ENCODE peak calls at places on chromosomes 16 and 17, in four cellular contexts. L is ovary, Y is GM12878, A is transverse colon. J is an unnamed sample.

GRCh38 chr17:81287155-81287554 is 8.0 kb downstream of the SLC38A10 start:
- DNase-seq in A (no peak), Y (no peak), L (no peak), J (no peak)

GRCh38 chr17:8176998-8177731 is 985 bp upstream of the TMEM107 start:
- DNase-seq in A (no peak), Y (no peak), L (no peak), J (no peak)

GRCh38 chr16:70593544-70593943 is 52.8 kb upstream of the IL34 start:
- DNase-seq in A (no peak), Y (no peak), L (no peak), J (no peak)

GRCh38 chr16:7547736-7548135 is 215.1 kb downstream of the RBFOX1 start:
- DNase-seq in Y (no peak), L (no peak), A (no peak), J (no peak)

GRCh38 chr17:48555616-48556533 is 11.0 kb upstream of the HOXB2 start:
- DNase-seq in A (no peak), Y (no peak), L (no peak), J (peak; percentile 83)

GRCh38 chr17:11240041-11240801 is 792 bp upstream of the SHISA6 start:
- DNase-seq in Y (no peak), A (peak; percentile 15), L (no peak), J (no peak)

GRCh38 chr16:11487289-11487688 is 99.4 kb downstream of the LITAF start:
- DNase-seq in L (no peak), Y (no peak), A (no peak), J (no peak)

GRCh38 chr16:23424292-23424958 is 28.6 kb downstream of the COG7 start:
- DNase-seq in Y (no peak), A (peak; percentile 84), L (peak; percentile 37), J (peak; percentile 90)

GRCh38 chr16:24988593-24989338 is 26.4 kb downstream of the ARHGAP17 start:
- DNase-seq in L (no peak), Y (no peak), A (peak; percentile 81), J (peak; percentile 49)

GRCh38 chr17:66381701-66382362 is 79.4 kb downstream of the PRKCA start:
- DNase-seq in Y (no peak), A (no peak), L (peak; percentile 66), J (no peak)

GRCh38 chr16:74760007-74760767 is 14.4 kb downstream of the FA2H start:
- DNase-seq in L (no peak), Y (no peak), A (no peak), J (peak; percentile 85)

GRCh38 chr17:80312621-80313135 is 52.0 kb downstream of the RNF213 start:
- DNase-seq in L (no peak), Y (no peak), A (no peak), J (no peak)

GRCh38 chr16:72099377-72099818 is 5.8 kb downstream of the DHX38 start:
- DNase-seq in Y (peak; percentile 13), L (no peak), A (peak; percentile 27), J (peak; percentile 76)

GRCh38 chr16:68754117-68754792 is 17.2 kb downstream of the CDH1 start:
- DNase-seq in A (peak; percentile 72), Y (no peak), L (no peak), J (no peak)

GRCh38 chr17:16121915-16122314 is 93.4 kb downstream of the NCOR1 start:
- DNase-seq in A (no peak), Y (no peak), L (no peak), J (no peak)

GRCh38 chr17:61395409-61395982 is 4.1 kb upstream of the TBX2 start:
- DNase-seq in A (no peak), L (no peak), Y (no peak), J (no peak)

GRCh38 chr17:37752482-37752881 is 7.6 kb upstream of the HNF1B start:
- DNase-seq in A (no peak), Y (no peak), L (no peak), J (peak; percentile 80)

GRCh38 chr16:65121870-65122723 is at the start of gene CDH11:
- DNase-seq in L (peak; percentile 93), Y (no peak), A (peak; percentile 38), J (no peak)

GRCh38 chr16:59993101-59993500 is 1259.0 kb upstream of the GOT2 start:
- DNase-seq in Y (no peak), A (no peak), L (no peak), J (peak; percentile 51)

GRCh38 chr17:2822358-2822757 is 26.1 kb downstream of the RAP1GAP2 start:
- DNase-seq in A (no peak), L (no peak), Y (no peak), J (no peak)

GRCh38 chr17:15261818-15262290 is 3.3 kb downstream of the PMP22 start:
- DNase-seq in L (peak; percentile 43), Y (no peak), A (peak; percentile 20), J (peak; percentile 61)

GRCh38 chr16:17416461-17417221 is 54.1 kb downstream of the XYLT1 start:
- DNase-seq in L (no peak), A (peak; percentile 60), Y (peak; percentile 89), J (no peak)

GRCh38 chr17:29784661-29785060 is 145.4 kb downstream of the SSH2 start:
- DNase-seq in L (no peak), A (no peak), Y (no peak), J (peak; percentile 16)

GRCh38 chr17:18981642-18982424 is 22.7 kb downstream of the FAM83G start:
- DNase-seq in Y (no peak), L (no peak), A (peak; percentile 92), J (peak; percentile 82)

GRCh38 chr17:28524476-28525415 is 18.6 kb downstream of the FOXN1 start:
- DNase-seq in L (no peak), Y (no peak), A (peak; percentile 61), J (peak; percentile 56)

GRCh38 chr17:5832886-5833285 is 237.3 kb upstream of the WSCD1 start:
- DNase-seq in Y (no peak), L (no peak), A (no peak), J (peak; percentile 62)

GRCh38 chr17:11122908-11123307 is 118.1 kb upstream of the SHISA6 start:
- DNase-seq in L (no peak), A (peak; percentile 33), Y (no peak), J (no peak)

GRCh38 chr16:21565816-21566669 is 33.3 kb upstream of the METTL9 start:
- DNase-seq in Y (no peak), A (peak; percentile 5), L (no peak), J (no peak)
- TF ChIP-seq EP300 in Y (no peak), A (no peak), L (no peak), J (no peak)

GRCh38 chr17:64172510-64172909 is 42.6 kb upstream of the ERN1 start:
- DNase-seq in A (no peak), Y (no peak), L (no peak), J (no peak)

GRCh38 chr17:64177346-64178010 is 47.5 kb upstream of the ERN1 start:
- DNase-seq in A (no peak), Y (no peak), L (no peak), J (no peak)

GRCh38 chr17:64173646-64174045 is 43.7 kb upstream of the ERN1 start:
- DNase-seq in Y (no peak), L (no peak), A (no peak), J (no peak)

GRCh38 chr17:64176556-64176955 is 46.6 kb upstream of the ERN1 start:
- DNase-seq in A (no peak), L (no peak), Y (no peak), J (no peak)

DNA sequence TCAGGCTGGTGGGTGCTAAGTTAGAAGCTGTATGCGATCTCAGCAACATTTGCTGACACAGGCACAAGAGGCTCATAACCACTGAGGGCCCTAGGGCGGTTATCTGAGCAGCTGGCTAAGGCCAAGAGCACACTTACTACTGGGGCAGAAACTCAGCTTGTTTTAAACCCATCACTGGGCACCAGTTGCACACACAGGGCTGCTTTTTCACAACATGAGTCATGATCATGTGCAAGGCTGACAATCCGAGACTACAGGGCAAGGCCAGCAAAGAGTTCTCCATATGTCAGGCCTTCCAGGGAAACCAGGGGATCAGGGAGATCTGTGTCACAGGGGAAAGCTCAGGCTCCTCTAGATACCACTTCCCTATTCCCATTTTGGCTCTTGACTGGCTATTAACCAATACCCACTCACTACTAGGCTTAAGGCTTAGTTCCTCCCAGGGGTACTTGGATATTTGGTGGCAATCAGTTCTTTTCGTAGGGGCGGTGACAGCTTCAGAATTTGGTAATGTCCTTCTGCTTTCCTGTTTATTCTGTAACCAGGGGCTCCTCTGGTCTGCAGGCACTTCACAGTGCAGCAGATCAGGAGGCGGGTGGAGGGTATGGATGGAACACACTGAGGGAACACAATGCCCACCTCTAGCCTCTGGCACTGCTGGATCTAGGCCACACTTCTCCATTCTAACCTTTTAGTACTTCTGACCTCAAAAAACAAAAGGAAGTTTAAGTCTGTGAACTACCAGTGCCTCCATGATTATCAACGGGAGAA is 44.9 kb upstream of the ERN1 start:
- DNase-seq in A (no peak), L (no peak), Y (no peak), J (no peak)
- TF ChIP-seq EP300 in A (no peak), L (no peak), Y (no peak), J (no peak)

DNA sequence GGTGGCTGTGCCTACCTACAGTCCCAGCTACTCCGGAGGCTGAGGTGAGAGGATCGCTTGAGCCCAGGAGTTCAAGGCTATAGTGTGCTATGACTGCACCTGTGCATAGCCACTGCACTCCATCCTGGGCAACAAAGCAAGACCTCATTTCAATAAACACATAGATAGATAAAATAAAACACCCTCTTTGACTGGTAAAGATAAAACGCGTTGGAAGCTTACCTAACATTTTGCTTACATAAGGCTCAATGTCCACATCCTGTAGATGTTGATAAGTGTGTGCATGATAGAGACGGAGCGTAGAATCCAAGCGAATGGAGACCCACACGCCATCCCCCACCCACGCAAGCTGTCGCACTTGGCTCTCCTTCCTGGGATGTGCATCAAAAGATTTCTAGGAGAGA is 113.4 kb upstream of the TOB1 start:
- DNase-seq in L (no peak), A (no peak), Y (no peak), J (no peak)
- TF ChIP-seq EP300 in L (no peak), A (no peak), Y (no peak), J (no peak)

DNA sequence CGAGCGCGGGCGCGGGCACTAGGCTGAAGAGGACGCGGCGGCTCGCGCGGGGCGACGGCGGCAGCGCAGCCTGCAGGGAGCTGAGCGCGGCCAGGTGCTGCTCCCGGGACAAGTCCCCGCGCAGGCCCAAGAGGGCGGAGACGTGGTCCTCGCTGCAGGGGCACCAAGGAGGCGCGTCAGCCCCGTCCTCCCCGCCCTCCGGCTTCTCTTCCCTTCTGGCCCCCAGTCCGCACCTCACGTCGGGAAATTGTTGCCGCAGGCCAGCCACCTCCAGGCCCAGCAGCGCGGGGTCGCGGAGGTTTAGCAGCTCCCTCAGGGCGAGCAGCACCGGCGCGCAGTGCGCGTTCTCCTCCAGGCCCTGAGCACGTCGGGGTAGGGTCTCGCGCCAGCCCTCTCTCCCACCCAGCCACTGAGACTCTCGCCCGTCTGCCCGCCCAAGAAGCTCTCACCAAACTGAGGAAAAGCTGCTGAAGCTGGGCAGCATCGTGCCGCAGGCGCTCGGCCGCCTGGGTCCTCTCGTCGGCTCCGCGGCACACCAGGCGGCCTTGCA is 765 bp upstream of the MATCAP1 start:
- DNase-seq in A (no peak), Y (no peak), L (peak; percentile 64), J (no peak)
- TF ChIP-seq EP300 in A (no peak), Y (no peak), L (no peak), J (no peak)

DNA sequence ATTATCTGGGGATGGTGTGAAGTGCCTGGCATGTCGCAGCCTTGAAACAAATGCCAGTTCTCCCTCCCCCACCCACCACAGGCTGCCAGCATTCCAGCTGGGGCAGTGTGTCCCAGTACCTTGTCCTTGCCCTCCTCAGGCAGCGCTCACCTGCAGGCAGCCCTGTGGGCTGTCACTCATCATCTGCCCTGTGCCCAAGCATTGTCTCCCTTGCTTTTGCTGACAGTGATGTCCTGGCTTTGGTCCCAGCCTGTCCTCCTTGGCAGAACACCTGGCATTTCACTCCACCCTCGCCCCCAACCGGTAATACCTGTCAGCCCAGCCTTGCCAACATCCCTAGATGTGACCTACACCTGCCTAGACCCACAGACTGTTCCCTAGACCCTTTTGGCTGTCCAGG is 129.7 kb downstream of the MRM1 start:
- DNase-seq in Y (no peak), L (no peak), A (peak; percentile 45), J (no peak)
- TF ChIP-seq EP300 in Y (no peak), L (no peak), A (no peak), J (no peak)

GRCh38 chr17:71546369-71546864 is 574.4 kb upstream of the SOX9 start:
- DNase-seq in L (no peak), Y (no peak), A (no peak), J (no peak)
- TF ChIP-seq EP300 in L (no peak), Y (no peak), A (no peak), J (no peak)

J was measured in A549.